ENCODE peak calls at places on chromosomes 5 and 9, in six cellular contexts. One of them, this sample, is unnamed.

GRCh38 chr9:129641751-129642585 is at the start of gene ASB6:
- DNase-seq in GM12865: peak; percentile 97
- DNase-seq in IMR-90: peak; percentile 96
- DNase-seq in choroid plexus epithelial cell: peak; percentile 98
- DNase-seq in fibroblast of mammary gland: peak; percentile 96
- DNase-seq in tibial artery: peak; percentile 99
- DNase-seq in this sample: peak; percentile 93

GRCh38 chr9:89477811-89478583 is 19.9 kb downstream of the SEMA4D start:
- DNase-seq in GM12865: peak; percentile 47
- DNase-seq in IMR-90: peak; percentile 46
- DNase-seq in choroid plexus epithelial cell: peak; percentile 72
- DNase-seq in fibroblast of mammary gland: no peak
- DNase-seq in tibial artery: no peak
- DNase-seq in this sample: no peak

GRCh38 chr9:105299190-105299854 is 54.9 kb downstream of the SLC44A1 start:
- DNase-seq in GM12865: no peak
- DNase-seq in IMR-90: peak; percentile 98
- DNase-seq in choroid plexus epithelial cell: peak; percentile 95
- DNase-seq in fibroblast of mammary gland: peak; percentile 99
- DNase-seq in tibial artery: peak; percentile 69
- DNase-seq in this sample: peak; percentile 86

GRCh38 chr9:29691758-29692407 is 2118.6 kb upstream of the C9orf72 start:
- DNase-seq in GM12865: peak; percentile 21
- DNase-seq in IMR-90: no peak
- DNase-seq in choroid plexus epithelial cell: peak; percentile 75
- DNase-seq in fibroblast of mammary gland: peak; percentile 49
- DNase-seq in tibial artery: no peak
- DNase-seq in this sample: peak; percentile 73

GRCh38 chr5:138439537-138440225 is 824 bp downstream of the REEP2 start:
- DNase-seq in GM12865: no peak
- DNase-seq in IMR-90: peak; percentile 3
- DNase-seq in choroid plexus epithelial cell: no peak
- DNase-seq in fibroblast of mammary gland: no peak
- DNase-seq in tibial artery: peak; percentile 67
- DNase-seq in this sample: no peak

GRCh38 chr5:158881076-158881880 is 218.4 kb downstream of the EBF1 start:
- DNase-seq in GM12865: peak; percentile 50
- DNase-seq in IMR-90: no peak
- DNase-seq in choroid plexus epithelial cell: no peak
- DNase-seq in fibroblast of mammary gland: no peak
- DNase-seq in tibial artery: no peak
- DNase-seq in this sample: no peak

GRCh38 chr5:64312496-64312895 is 146.9 kb downstream of the RNF180 start:
- DNase-seq in GM12865: no peak
- DNase-seq in IMR-90: no peak
- DNase-seq in choroid plexus epithelial cell: no peak
- DNase-seq in fibroblast of mammary gland: no peak
- DNase-seq in tibial artery: no peak
- DNase-seq in this sample: no peak

GRCh38 chr9:124439661-124440243 is 10.5 kb upstream of the ADGRD2 start:
- DNase-seq in GM12865: no peak
- DNase-seq in IMR-90: no peak
- DNase-seq in choroid plexus epithelial cell: no peak
- DNase-seq in fibroblast of mammary gland: no peak
- DNase-seq in tibial artery: peak; percentile 38
- DNase-seq in this sample: no peak

GRCh38 chr5:57613726-57614125 is 131.1 kb upstream of the ACTBL2 start:
- DNase-seq in GM12865: no peak
- DNase-seq in IMR-90: peak; percentile 36
- DNase-seq in choroid plexus epithelial cell: peak; percentile 2
- DNase-seq in fibroblast of mammary gland: no peak
- DNase-seq in tibial artery: no peak
- DNase-seq in this sample: no peak

GRCh38 chr9:35903049-35903448 is 3.0 kb upstream of the HRCT1 start:
- DNase-seq in GM12865: peak; percentile 74
- DNase-seq in IMR-90: peak; percentile 65
- DNase-seq in choroid plexus epithelial cell: peak; percentile 79
- DNase-seq in fibroblast of mammary gland: peak; percentile 75
- DNase-seq in tibial artery: no peak
- DNase-seq in this sample: peak; percentile 76

GRCh38 chr9:89025538-89025937 is 34.3 kb downstream of the S1PR3 start:
- DNase-seq in GM12865: no peak
- DNase-seq in IMR-90: no peak
- DNase-seq in choroid plexus epithelial cell: no peak
- DNase-seq in fibroblast of mammary gland: no peak
- DNase-seq in tibial artery: no peak
- DNase-seq in this sample: no peak

GRCh38 chr9:89638897-89639296 is 34.1 kb downstream of the GADD45G start:
- DNase-seq in GM12865: no peak
- DNase-seq in IMR-90: no peak
- DNase-seq in choroid plexus epithelial cell: no peak
- DNase-seq in fibroblast of mammary gland: no peak
- DNase-seq in tibial artery: no peak
- DNase-seq in this sample: no peak

GRCh38 chr5:132358760-132359159 is 10.8 kb upstream of the SLC22A5 start:
- DNase-seq in GM12865: no peak
- DNase-seq in IMR-90: no peak
- DNase-seq in choroid plexus epithelial cell: no peak
- DNase-seq in fibroblast of mammary gland: no peak
- DNase-seq in tibial artery: no peak
- DNase-seq in this sample: no peak

GRCh38 chr5:167947312-167947711 is 344.1 kb upstream of the WWC1 start:
- DNase-seq in GM12865: no peak
- DNase-seq in IMR-90: peak; percentile 25
- DNase-seq in choroid plexus epithelial cell: no peak
- DNase-seq in fibroblast of mammary gland: peak; percentile 52
- DNase-seq in tibial artery: no peak
- DNase-seq in this sample: no peak

DNA sequence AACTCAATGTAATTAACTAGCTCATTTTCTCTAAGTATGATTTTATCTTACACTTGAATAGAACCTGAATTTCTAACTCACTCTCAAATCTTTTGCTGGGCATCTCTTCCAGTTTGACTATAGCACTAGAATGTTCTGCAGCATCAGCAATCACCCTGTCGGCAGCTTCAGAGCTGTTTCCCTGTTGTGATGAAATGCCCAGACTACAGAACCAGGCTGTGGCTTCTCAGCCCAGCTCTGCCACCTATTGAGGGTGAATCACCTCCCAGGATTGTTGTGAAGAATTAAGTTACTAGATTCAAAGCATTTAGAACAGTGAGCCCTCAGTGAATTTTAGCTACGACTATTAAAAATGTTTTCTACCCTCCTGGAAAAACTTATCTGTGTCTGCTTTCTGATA is 90.4 kb upstream of the ANKRD55 start:
- DNase-seq in GM12865: no peak
- DNase-seq in IMR-90: peak; percentile 76
- DNase-seq in choroid plexus epithelial cell: peak; percentile 86
- DNase-seq in fibroblast of mammary gland: peak; percentile 29
- DNase-seq in tibial artery: no peak
- DNase-seq in this sample: peak; percentile 81
- TF ChIP-seq CTCF in GM12865: no peak
- TF ChIP-seq CTCF in IMR-90: no peak
- TF ChIP-seq CTCF in choroid plexus epithelial cell: peak; percentile 24
- TF ChIP-seq CTCF in fibroblast of mammary gland: no peak
- TF ChIP-seq CTCF in tibial artery: no peak
- TF ChIP-seq CTCF in this sample: no peak

GRCh38 chr9:9791621-9792020 is 821.2 kb downstream of the PTPRD start:
- DNase-seq in GM12865: peak; percentile 9
- DNase-seq in IMR-90: no peak
- DNase-seq in choroid plexus epithelial cell: peak; percentile 26
- DNase-seq in fibroblast of mammary gland: peak; percentile 28
- DNase-seq in tibial artery: no peak
- DNase-seq in this sample: peak; percentile 19
- TF ChIP-seq CTCF in GM12865: peak; percentile 4
- TF ChIP-seq CTCF in IMR-90: no peak
- TF ChIP-seq CTCF in choroid plexus epithelial cell: no peak
- TF ChIP-seq CTCF in fibroblast of mammary gland: peak; percentile 18
- TF ChIP-seq CTCF in tibial artery: peak; percentile 15
- TF ChIP-seq CTCF in this sample: peak; percentile 18

GRCh38 chr5:139668924-139669680 is 21.0 kb downstream of the CXXC5 start:
- DNase-seq in GM12865: peak; percentile 49
- DNase-seq in IMR-90: no peak
- DNase-seq in choroid plexus epithelial cell: no peak
- DNase-seq in fibroblast of mammary gland: no peak
- DNase-seq in tibial artery: no peak
- DNase-seq in this sample: no peak
- TF ChIP-seq CTCF in GM12865: no peak
- TF ChIP-seq CTCF in IMR-90: no peak
- TF ChIP-seq CTCF in choroid plexus epithelial cell: no peak
- TF ChIP-seq CTCF in fibroblast of mammary gland: no peak
- TF ChIP-seq CTCF in tibial artery: no peak
- TF ChIP-seq CTCF in this sample: no peak

GRCh38 chr9:73714294-73714693 is 562.6 kb downstream of the ANXA1 start:
- DNase-seq in GM12865: no peak
- DNase-seq in IMR-90: no peak
- DNase-seq in choroid plexus epithelial cell: peak; percentile 72
- DNase-seq in fibroblast of mammary gland: peak; percentile 81
- DNase-seq in tibial artery: no peak
- DNase-seq in this sample: peak; percentile 52

GRCh38 chr9:73720601-73721000 is 568.9 kb downstream of the ANXA1 start:
- DNase-seq in GM12865: no peak
- DNase-seq in IMR-90: no peak
- DNase-seq in choroid plexus epithelial cell: peak; percentile 12
- DNase-seq in fibroblast of mammary gland: peak; percentile 15
- DNase-seq in tibial artery: no peak
- DNase-seq in this sample: no peak

GRCh38 chr9:73715591-73715990 is 563.9 kb downstream of the ANXA1 start:
- DNase-seq in GM12865: no peak
- DNase-seq in IMR-90: no peak
- DNase-seq in choroid plexus epithelial cell: peak; percentile 53
- DNase-seq in fibroblast of mammary gland: no peak
- DNase-seq in tibial artery: no peak
- DNase-seq in this sample: no peak

DNA sequence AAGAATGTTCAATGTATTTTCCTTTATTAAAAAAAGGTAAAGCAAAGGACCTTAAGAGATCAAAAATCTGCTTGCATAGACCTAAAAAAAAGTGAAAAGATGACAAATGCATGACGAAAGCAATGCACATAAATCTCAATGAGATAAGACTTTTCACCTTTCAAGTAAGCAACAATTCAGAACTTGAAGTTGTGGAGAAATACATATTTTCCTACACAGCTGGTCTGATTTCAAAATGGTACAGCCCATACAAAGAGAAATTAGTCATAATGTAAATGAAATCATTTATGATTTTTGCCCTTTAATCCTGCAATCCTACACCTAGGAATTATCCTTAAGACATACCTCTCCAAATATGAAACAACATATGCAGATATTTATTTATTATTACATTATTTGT is 568.0 kb downstream of the ANXA1 start:
- DNase-seq in GM12865: no peak
- DNase-seq in IMR-90: no peak
- DNase-seq in choroid plexus epithelial cell: peak; percentile 39
- DNase-seq in fibroblast of mammary gland: no peak
- DNase-seq in tibial artery: no peak
- DNase-seq in this sample: no peak
- TF ChIP-seq CTCF in GM12865: no peak
- TF ChIP-seq CTCF in IMR-90: no peak
- TF ChIP-seq CTCF in choroid plexus epithelial cell: no peak
- TF ChIP-seq CTCF in fibroblast of mammary gland: no peak
- TF ChIP-seq CTCF in tibial artery: no peak
- TF ChIP-seq CTCF in this sample: no peak

GRCh38 chr9:136118367-136119258 is at the start of gene TMEM250:
- DNase-seq in GM12865: peak; percentile 99
- DNase-seq in IMR-90: peak; percentile 95
- DNase-seq in choroid plexus epithelial cell: peak; percentile 98
- DNase-seq in fibroblast of mammary gland: peak; percentile 95
- DNase-seq in tibial artery: peak; percentile 98
- DNase-seq in this sample: peak; percentile 96
- TF ChIP-seq CTCF in GM12865: no peak
- TF ChIP-seq CTCF in IMR-90: peak; percentile 4
- TF ChIP-seq CTCF in choroid plexus epithelial cell: no peak
- TF ChIP-seq CTCF in fibroblast of mammary gland: no peak
- TF ChIP-seq CTCF in tibial artery: peak; percentile 13
- TF ChIP-seq CTCF in this sample: no peak

GRCh38 chr5:155697236-155697635 is 629.7 kb upstream of the SGCD start:
- DNase-seq in GM12865: no peak
- DNase-seq in IMR-90: no peak
- DNase-seq in choroid plexus epithelial cell: no peak
- DNase-seq in fibroblast of mammary gland: no peak
- DNase-seq in tibial artery: no peak
- DNase-seq in this sample: no peak

GRCh38 chr5:155699385-155699784 is 627.6 kb upstream of the SGCD start:
- DNase-seq in GM12865: no peak
- DNase-seq in IMR-90: no peak
- DNase-seq in choroid plexus epithelial cell: no peak
- DNase-seq in fibroblast of mammary gland: no peak
- DNase-seq in tibial artery: no peak
- DNase-seq in this sample: no peak

DNA sequence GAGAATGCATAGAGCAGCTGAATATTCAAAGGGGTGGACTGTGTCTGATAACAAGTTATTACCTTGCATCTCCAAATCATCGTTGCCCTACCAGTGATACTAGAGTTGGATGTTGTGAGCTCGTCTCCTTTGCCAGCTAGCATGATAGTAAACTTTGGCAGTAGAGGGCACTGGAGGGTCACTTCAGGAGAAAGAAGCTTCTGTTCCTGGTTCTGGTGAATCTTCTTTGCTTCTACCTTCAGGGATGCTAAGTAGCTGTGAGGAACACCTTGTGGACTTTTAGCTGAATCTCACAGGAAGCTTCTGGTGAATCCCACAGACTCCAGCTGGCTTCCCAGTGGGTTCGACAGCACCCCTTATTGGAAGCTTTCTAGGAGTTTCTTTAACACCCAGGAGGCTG is 626.6 kb upstream of the SGCD start:
- DNase-seq in GM12865: peak; percentile 5
- DNase-seq in IMR-90: no peak
- DNase-seq in choroid plexus epithelial cell: no peak
- DNase-seq in fibroblast of mammary gland: no peak
- DNase-seq in tibial artery: no peak
- DNase-seq in this sample: peak; percentile 4
- TF ChIP-seq CTCF in GM12865: peak; percentile 24
- TF ChIP-seq CTCF in IMR-90: peak; percentile 26
- TF ChIP-seq CTCF in choroid plexus epithelial cell: no peak
- TF ChIP-seq CTCF in fibroblast of mammary gland: no peak
- TF ChIP-seq CTCF in tibial artery: no peak
- TF ChIP-seq CTCF in this sample: peak; percentile 56

DNA sequence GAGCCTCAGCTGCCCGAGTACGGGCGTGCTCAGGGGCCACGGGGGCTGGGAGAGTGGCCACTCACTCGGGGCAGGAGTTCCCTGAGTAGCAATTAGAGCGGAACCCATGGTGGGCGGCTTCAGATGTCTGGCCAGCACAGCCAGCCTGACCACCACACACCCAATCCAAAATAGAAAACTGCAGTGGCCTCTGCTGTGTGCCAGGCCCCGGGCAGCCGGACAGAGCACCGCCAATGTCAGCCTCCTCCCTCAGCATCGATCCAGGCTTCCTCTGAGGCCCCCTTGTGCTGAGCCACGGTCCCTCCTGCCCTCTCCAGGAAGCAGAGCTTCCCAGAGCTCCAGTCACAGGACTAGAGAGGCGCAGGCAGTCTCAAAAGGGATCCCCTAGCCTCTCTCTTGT is 2.7 kb downstream of the ADAMTS2 start:
- DNase-seq in GM12865: no peak
- DNase-seq in IMR-90: peak; percentile 59
- DNase-seq in choroid plexus epithelial cell: peak; percentile 60
- DNase-seq in fibroblast of mammary gland: peak; percentile 79
- DNase-seq in tibial artery: peak; percentile 81
- DNase-seq in this sample: no peak
- TF ChIP-seq CTCF in GM12865: no peak
- TF ChIP-seq CTCF in IMR-90: peak; percentile 59
- TF ChIP-seq CTCF in choroid plexus epithelial cell: peak; percentile 70
- TF ChIP-seq CTCF in fibroblast of mammary gland: peak; percentile 70
- TF ChIP-seq CTCF in tibial artery: peak; percentile 56
- TF ChIP-seq CTCF in this sample: no peak

GRCh38 chr5:117590944-117591343 is 1016.3 kb upstream of the SEMA6A start:
- DNase-seq in GM12865: peak; percentile 26
- DNase-seq in IMR-90: peak; percentile 8
- DNase-seq in choroid plexus epithelial cell: peak; percentile 38
- DNase-seq in fibroblast of mammary gland: no peak
- DNase-seq in tibial artery: no peak
- DNase-seq in this sample: peak; percentile 67
- TF ChIP-seq CTCF in GM12865: no peak
- TF ChIP-seq CTCF in IMR-90: peak; percentile 45
- TF ChIP-seq CTCF in choroid plexus epithelial cell: peak; percentile 33
- TF ChIP-seq CTCF in fibroblast of mammary gland: peak; percentile 10
- TF ChIP-seq CTCF in tibial artery: no peak
- TF ChIP-seq CTCF in this sample: peak; percentile 59